ENCODE peak calls at places on chromosomes 16 and 17, in four cellular contexts. Q, T, D and E are unnamed samples. For H3K4me1, the result is how much of the 10 kb centered on the place peaks cover.

GRCh38 chr17:49817993-49818392 is 29.5 kb downstream of the KAT7 start:
- DNase-seq in D (peak), Q (no peak), T (no peak), E (no peak)

GRCh38 chr16:54266363-54266955 is 20.1 kb downstream of the IRX3 start:
- DNase-seq in D (no peak), Q (peak), T (no peak), E (no peak)

GRCh38 chr17:3566551-3566950 is 8.9 kb upstream of the TRPV3 start:
- DNase-seq in Q (no peak), D (no peak), T (no peak), E (no peak)

GRCh38 chr16:11258553-11259287 is 2.7 kb upstream of the SOCS1 start:
- DNase-seq in Q (no peak), D (no peak), T (no peak), E (no peak)

GRCh38 chr17:15321556-15322250 is 19.7 kb downstream of the TEKT3 start:
- DNase-seq in Q (no peak), T (no peak), D (no peak), E (no peak)

GRCh38 chr17:73538445-73538844 is 105.8 kb downstream of the SDK2 start:
- DNase-seq in T (no peak), Q (no peak), D (no peak), E (no peak)

GRCh38 chr17:55263565-55264272 is 1.0 kb upstream of the HLF start:
- DNase-seq in T (no peak), Q (no peak), D (no peak), E (no peak)

GRCh38 chr16:74740795-74741304 is 33.8 kb downstream of the FA2H start:
- DNase-seq in D (no peak), Q (peak), T (peak), E (no peak)

GRCh38 chr17:7832431-7832830 is 1.6 kb upstream of the KDM6B start:
- DNase-seq in D (no peak), T (no peak), Q (no peak), E (no peak)

GRCh38 chr16:72658888-72659717 is 388.8 kb downstream of the ZFHX3 start:
- DNase-seq in T (no peak), Q (no peak), D (no peak), E (no peak)

GRCh38 chr17:45785373-45786193 is 1.5 kb downstream of the CRHR1 start:
- DNase-seq in T (no peak), D (no peak), Q (no peak), E (no peak)
- H3K4me3 ChIP-seq in T (peak), D (peak), Q (no peak), E (no peak)

GRCh38 chr16:19137201-19137601 is 23.4 kb downstream of the ITPRIPL2 start:
- DNase-seq in Q (peak), T (no peak), D (no peak), E (no peak)

GRCh38 chr16:19140392-19140791 is 26.6 kb downstream of the ITPRIPL2 start:
- DNase-seq in T (no peak), Q (no peak), D (no peak), E (peak)

GRCh38 chr16:19137621-19138128 is 23.9 kb downstream of the ITPRIPL2 start:
- DNase-seq in D (no peak), T (no peak), Q (no peak), E (no peak)

GRCh38 chr16:19138601-19139000 is 24.8 kb downstream of the ITPRIPL2 start:
- DNase-seq in D (no peak), T (peak), Q (peak), E (peak)

GRCh38 chr16:19139436-19140091 is 25.8 kb downstream of the ITPRIPL2 start:
- DNase-seq in Q (no peak), T (no peak), D (no peak), E (no peak)
- H3K4me1 ChIP-seq in Q (half or more), T (half or more), D (under half), E (half or more)

GRCh38 chr16:2531371-2531695 is at the start of gene CEMP1:
- DNase-seq in T (no peak), Q (no peak), D (no peak), E (no peak)
- H3K27ac ChIP-seq in T (peak), Q (peak), D (peak), E (peak)

GRCh38 chr17:44970136-44970737 is 2.1 kb upstream of the C1QL1 start:
- DNase-seq in D (no peak), T (no peak), Q (no peak), E (peak)

GRCh38 chr17:44967026-44967906 is 837 bp downstream of the C1QL1 start:
- DNase-seq in T (no peak), D (no peak), Q (no peak), E (no peak)

GRCh38 chr17:44968225-44969143 is at the start of gene C1QL1:
- DNase-seq in T (peak), D (peak), Q (peak), E (peak)

GRCh38 chr17:44967907-44968224 is 237 bp downstream of the C1QL1 start:
- DNase-seq in T (no peak), Q (no peak), D (no peak), E (no peak)

DNA sequence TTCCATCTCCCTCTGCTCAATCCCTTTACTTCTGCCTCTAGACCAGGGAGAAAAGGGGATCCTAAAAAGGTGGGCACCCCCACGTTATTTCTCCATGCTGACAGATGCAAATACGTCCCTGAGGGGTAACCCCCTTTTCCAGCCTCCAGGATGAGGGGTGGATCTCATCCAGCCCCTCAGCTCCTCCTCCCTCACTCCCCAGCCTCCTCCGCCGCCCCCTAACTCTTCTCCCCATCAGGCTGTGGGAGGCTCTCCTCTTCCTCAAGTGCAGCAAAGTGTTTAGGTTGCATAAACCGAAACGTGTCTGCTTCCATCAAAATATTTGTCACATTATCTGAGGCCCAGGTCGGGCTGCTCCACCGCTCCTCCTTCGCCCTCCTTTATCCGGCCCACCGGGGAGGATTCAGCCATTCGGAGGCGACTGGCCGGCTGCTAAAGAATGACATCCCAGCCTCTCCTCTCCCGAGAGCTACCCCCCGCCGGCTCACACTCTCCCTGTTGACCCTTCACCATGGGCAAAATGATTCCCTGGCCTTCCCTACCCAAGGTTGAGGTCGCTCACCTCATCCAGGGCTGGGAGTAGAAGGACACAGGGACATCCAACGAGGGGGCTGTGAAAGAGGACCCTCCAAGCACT is 1.2 kb upstream of the C1QL1 start:
- DNase-seq in T (no peak), Q (no peak), D (no peak), E (no peak)
- H3K4me3 ChIP-seq in T (no peak), Q (no peak), D (no peak), E (peak)

GRCh38 chr17:82235056-82235774 is 6.4 kb downstream of the SLC16A3 start:
- DNase-seq in T (no peak), Q (no peak), D (no peak), E (no peak)
- H3K4me1 ChIP-seq in T (half or more), Q (under half), D (half or more), E (half or more)